ENCODE peak calls at places on chromosome 5, in five cellular contexts. One of them, this sample, is unnamed.

GRCh38 chr5:59067976-59068651 is 485.2 kb downstream of the RAB3C start:
- DNase-seq in stimulated activated CD4-positive, alpha-beta T cell treated with anti-CD3 and anti-CD28 coated beads, Interleukin-12 subunit alpha, Interleukin-12 subunit beta, amount 100 ng/mL, for 4 hours: no peak
- DNase-seq in left cardiac atrium: no peak
- DNase-seq in activated naive CD4-positive, alpha-beta T cell treated with Interleukin-2 at 50 U/mL for 16 hours: no peak
- DNase-seq in GM12891: no peak
- DNase-seq in this sample: no peak

GRCh38 chr5:94480511-94480910 is 137.9 kb downstream of the KIAA0825 start:
- DNase-seq in stimulated activated CD4-positive, alpha-beta T cell treated with anti-CD3 and anti-CD28 coated beads, Interleukin-12 subunit alpha, Interleukin-12 subunit beta, amount 100 ng/mL, for 4 hours: no peak
- DNase-seq in left cardiac atrium: no peak
- DNase-seq in activated naive CD4-positive, alpha-beta T cell treated with Interleukin-2 at 50 U/mL for 16 hours: no peak
- DNase-seq in GM12891: no peak
- DNase-seq in this sample: no peak

GRCh38 chr5:111748304-111748763 is 8.7 kb downstream of the NREP start:
- DNase-seq in stimulated activated CD4-positive, alpha-beta T cell treated with anti-CD3 and anti-CD28 coated beads, Interleukin-12 subunit alpha, Interleukin-12 subunit beta, amount 100 ng/mL, for 4 hours: no peak
- DNase-seq in left cardiac atrium: no peak
- DNase-seq in activated naive CD4-positive, alpha-beta T cell treated with Interleukin-2 at 50 U/mL for 16 hours: no peak
- DNase-seq in GM12891: no peak
- DNase-seq in this sample: peak

GRCh38 chr5:24110019-24110615 is 534.7 kb downstream of the CDH10 start:
- DNase-seq in stimulated activated CD4-positive, alpha-beta T cell treated with anti-CD3 and anti-CD28 coated beads, Interleukin-12 subunit alpha, Interleukin-12 subunit beta, amount 100 ng/mL, for 4 hours: no peak
- DNase-seq in left cardiac atrium: no peak
- DNase-seq in activated naive CD4-positive, alpha-beta T cell treated with Interleukin-2 at 50 U/mL for 16 hours: no peak
- DNase-seq in GM12891: no peak
- DNase-seq in this sample: peak

GRCh38 chr5:73759771-73760170 is 133.8 kb downstream of the ARHGEF28 start:
- DNase-seq in stimulated activated CD4-positive, alpha-beta T cell treated with anti-CD3 and anti-CD28 coated beads, Interleukin-12 subunit alpha, Interleukin-12 subunit beta, amount 100 ng/mL, for 4 hours: no peak
- DNase-seq in left cardiac atrium: no peak
- DNase-seq in activated naive CD4-positive, alpha-beta T cell treated with Interleukin-2 at 50 U/mL for 16 hours: no peak
- DNase-seq in GM12891: no peak
- DNase-seq in this sample: no peak

GRCh38 chr5:68315679-68316271 is 100.2 kb downstream of the PIK3R1 start:
- DNase-seq in stimulated activated CD4-positive, alpha-beta T cell treated with anti-CD3 and anti-CD28 coated beads, Interleukin-12 subunit alpha, Interleukin-12 subunit beta, amount 100 ng/mL, for 4 hours: peak
- DNase-seq in left cardiac atrium: no peak
- DNase-seq in activated naive CD4-positive, alpha-beta T cell treated with Interleukin-2 at 50 U/mL for 16 hours: peak
- DNase-seq in GM12891: peak
- DNase-seq in this sample: no peak

GRCh38 chr5:151257731-151258715 is 5.0 kb downstream of the GM2A start:
- DNase-seq in stimulated activated CD4-positive, alpha-beta T cell treated with anti-CD3 and anti-CD28 coated beads, Interleukin-12 subunit alpha, Interleukin-12 subunit beta, amount 100 ng/mL, for 4 hours: no peak
- DNase-seq in left cardiac atrium: no peak
- DNase-seq in activated naive CD4-positive, alpha-beta T cell treated with Interleukin-2 at 50 U/mL for 16 hours: no peak
- DNase-seq in GM12891: no peak
- DNase-seq in this sample: no peak

GRCh38 chr5:85515588-85515987 is 1102.2 kb upstream of the COX7C start:
- DNase-seq in stimulated activated CD4-positive, alpha-beta T cell treated with anti-CD3 and anti-CD28 coated beads, Interleukin-12 subunit alpha, Interleukin-12 subunit beta, amount 100 ng/mL, for 4 hours: no peak
- DNase-seq in left cardiac atrium: no peak
- DNase-seq in activated naive CD4-positive, alpha-beta T cell treated with Interleukin-2 at 50 U/mL for 16 hours: no peak
- DNase-seq in GM12891: no peak
- DNase-seq in this sample: no peak

GRCh38 chr5:31364881-31365636 is 166.8 kb downstream of the DROSHA start:
- DNase-seq in stimulated activated CD4-positive, alpha-beta T cell treated with anti-CD3 and anti-CD28 coated beads, Interleukin-12 subunit alpha, Interleukin-12 subunit beta, amount 100 ng/mL, for 4 hours: no peak
- DNase-seq in left cardiac atrium: no peak
- DNase-seq in activated naive CD4-positive, alpha-beta T cell treated with Interleukin-2 at 50 U/mL for 16 hours: no peak
- DNase-seq in GM12891: no peak
- DNase-seq in this sample: no peak

GRCh38 chr5:76691470-76692273 is 24.3 kb upstream of the F2R start:
- DNase-seq in stimulated activated CD4-positive, alpha-beta T cell treated with anti-CD3 and anti-CD28 coated beads, Interleukin-12 subunit alpha, Interleukin-12 subunit beta, amount 100 ng/mL, for 4 hours: no peak
- DNase-seq in left cardiac atrium: no peak
- DNase-seq in activated naive CD4-positive, alpha-beta T cell treated with Interleukin-2 at 50 U/mL for 16 hours: no peak
- DNase-seq in GM12891: no peak
- DNase-seq in this sample: no peak

This sample was measured in DMS 273 treated with DMSO at 0.1 percent for 48 hours.